ENCODE peak calls at places on chromosomes 1 and 21, in seven cellular contexts. One of them, this sample, is unnamed. For H3K36me3, the result is how much of the 10 kb centered on the place peaks cover.

GRCh38 chr1:212782422-212783154 is 9.0 kb downstream of the NSL1 start:
- DNase-seq in gastrocnemius medialis: no peak
- DNase-seq in stomach: no peak
- DNase-seq in prostate gland: no peak
- DNase-seq in RWPE2: no peak
- DNase-seq in astrocyte: peak
- DNase-seq in suprapubic skin: no peak
- DNase-seq in this sample: no peak

GRCh38 chr1:156464335-156464734 is 36.2 kb downstream of the MEF2D start:
- DNase-seq in gastrocnemius medialis: no peak
- DNase-seq in stomach: no peak
- DNase-seq in prostate gland: peak
- DNase-seq in RWPE2: no peak
- DNase-seq in astrocyte: peak
- DNase-seq in suprapubic skin: peak
- DNase-seq in this sample: no peak

GRCh38 chr1:208101661-208102431 is 142.3 kb downstream of the PLXNA2 start:
- DNase-seq in gastrocnemius medialis: no peak
- DNase-seq in stomach: no peak
- DNase-seq in prostate gland: no peak
- DNase-seq in RWPE2: no peak
- DNase-seq in astrocyte: peak
- DNase-seq in suprapubic skin: no peak
- DNase-seq in this sample: no peak

GRCh38 chr21:43345746-43346409 is 81.1 kb downstream of the SIK1 start:
- DNase-seq in gastrocnemius medialis: no peak
- DNase-seq in stomach: no peak
- DNase-seq in prostate gland: no peak
- DNase-seq in RWPE2: no peak
- DNase-seq in astrocyte: peak
- DNase-seq in suprapubic skin: no peak
- DNase-seq in this sample: no peak

GRCh38 chr1:201887116-201887866 is 1.4 kb upstream of the SHISA4 start:
- DNase-seq in gastrocnemius medialis: no peak
- DNase-seq in stomach: no peak
- DNase-seq in prostate gland: no peak
- DNase-seq in RWPE2: no peak
- DNase-seq in astrocyte: no peak
- DNase-seq in suprapubic skin: peak
- DNase-seq in this sample: no peak

GRCh38 chr21:36321325-36322082 is 1.5 kb downstream of the MORC3 start:
- DNase-seq in gastrocnemius medialis: no peak
- DNase-seq in stomach: peak
- DNase-seq in prostate gland: peak
- DNase-seq in RWPE2: no peak
- DNase-seq in astrocyte: peak
- DNase-seq in suprapubic skin: no peak
- DNase-seq in this sample: no peak

GRCh38 chr1:230441630-230442029 is 15.5 kb upstream of the PGBD5 start:
- DNase-seq in gastrocnemius medialis: no peak
- DNase-seq in stomach: no peak
- DNase-seq in prostate gland: no peak
- DNase-seq in RWPE2: no peak
- DNase-seq in astrocyte: no peak
- DNase-seq in suprapubic skin: no peak
- DNase-seq in this sample: no peak

GRCh38 chr1:203471841-203472240 is 3.8 kb upstream of the PRELP start:
- DNase-seq in gastrocnemius medialis: no peak
- DNase-seq in stomach: no peak
- DNase-seq in prostate gland: no peak
- DNase-seq in RWPE2: no peak
- DNase-seq in astrocyte: no peak
- DNase-seq in suprapubic skin: no peak
- DNase-seq in this sample: no peak

GRCh38 chr21:20459838-20460237 is 538.4 kb upstream of the NCAM2 start:
- DNase-seq in gastrocnemius medialis: no peak
- DNase-seq in stomach: no peak
- DNase-seq in prostate gland: no peak
- DNase-seq in RWPE2: no peak
- DNase-seq in astrocyte: no peak
- DNase-seq in suprapubic skin: no peak
- DNase-seq in this sample: no peak

GRCh38 chr1:26994020-26994745 is 691 bp downstream of the TRNP1 start:
- DNase-seq in gastrocnemius medialis: no peak
- DNase-seq in stomach: no peak
- DNase-seq in prostate gland: no peak
- DNase-seq in RWPE2: peak
- DNase-seq in astrocyte: no peak
- DNase-seq in suprapubic skin: no peak
- DNase-seq in this sample: no peak

GRCh38 chr1:30648408-30649000 is 74.9 kb downstream of the MATN1 start:
- DNase-seq in gastrocnemius medialis: no peak
- DNase-seq in stomach: no peak
- DNase-seq in prostate gland: no peak
- DNase-seq in RWPE2: no peak
- DNase-seq in astrocyte: no peak
- DNase-seq in suprapubic skin: peak
- DNase-seq in this sample: no peak

GRCh38 chr1:244074559-244075171 is 23.6 kb downstream of the ZBTB18 start:
- DNase-seq in gastrocnemius medialis: no peak
- DNase-seq in stomach: peak
- DNase-seq in prostate gland: no peak
- DNase-seq in RWPE2: no peak
- DNase-seq in astrocyte: no peak
- DNase-seq in suprapubic skin: no peak
- DNase-seq in this sample: no peak

GRCh38 chr1:19640363-19641316 is 3.5 kb upstream of the NBL1 start:
- DNase-seq in gastrocnemius medialis: no peak
- DNase-seq in stomach: peak
- DNase-seq in prostate gland: no peak
- DNase-seq in RWPE2: no peak
- DNase-seq in astrocyte: no peak
- DNase-seq in suprapubic skin: no peak
- DNase-seq in this sample: no peak

GRCh38 chr1:40872266-40872665 is 10.1 kb upstream of the CITED4 start:
- DNase-seq in gastrocnemius medialis: no peak
- DNase-seq in stomach: no peak
- DNase-seq in prostate gland: no peak
- DNase-seq in RWPE2: no peak
- DNase-seq in astrocyte: no peak
- DNase-seq in suprapubic skin: no peak
- DNase-seq in this sample: no peak

GRCh38 chr1:67149179-67149770 is 14.5 kb upstream of the C1orf141 start:
- DNase-seq in gastrocnemius medialis: peak
- DNase-seq in stomach: peak
- DNase-seq in prostate gland: peak
- DNase-seq in RWPE2: no peak
- DNase-seq in astrocyte: peak
- DNase-seq in suprapubic skin: peak
- DNase-seq in this sample: peak

GRCh38 chr1:39081266-39082139 is 55.4 kb downstream of the NDUFS5 start:
- DNase-seq in gastrocnemius medialis: no peak
- DNase-seq in stomach: no peak
- DNase-seq in prostate gland: no peak
- DNase-seq in RWPE2: no peak
- DNase-seq in astrocyte: no peak
- DNase-seq in suprapubic skin: no peak
- DNase-seq in this sample: no peak

GRCh38 chr21:41833138-41834115 is 45.7 kb downstream of the PRDM15 start:
- DNase-seq in gastrocnemius medialis: no peak
- DNase-seq in stomach: no peak
- DNase-seq in prostate gland: no peak
- DNase-seq in RWPE2: no peak
- DNase-seq in astrocyte: no peak
- DNase-seq in suprapubic skin: no peak
- DNase-seq in this sample: no peak

GRCh38 chr1:211420845-211421454 is 71.0 kb downstream of the RD3 start:
- DNase-seq in gastrocnemius medialis: no peak
- DNase-seq in stomach: no peak
- DNase-seq in prostate gland: no peak
- DNase-seq in RWPE2: no peak
- DNase-seq in astrocyte: no peak
- DNase-seq in suprapubic skin: no peak
- DNase-seq in this sample: no peak

GRCh38 chr21:16395285-16395684 is 665.5 kb downstream of the USP25 start:
- DNase-seq in gastrocnemius medialis: no peak
- DNase-seq in stomach: no peak
- DNase-seq in prostate gland: no peak
- DNase-seq in RWPE2: no peak
- DNase-seq in astrocyte: no peak
- DNase-seq in suprapubic skin: no peak
- DNase-seq in this sample: no peak

GRCh38 chr1:234708700-234709395 is 98.9 kb upstream of the IRF2BP2 start:
- DNase-seq in gastrocnemius medialis: no peak
- DNase-seq in stomach: no peak
- DNase-seq in prostate gland: no peak
- DNase-seq in RWPE2: no peak
- DNase-seq in astrocyte: no peak
- DNase-seq in suprapubic skin: no peak
- DNase-seq in this sample: no peak

GRCh38 chr1:182185822-182186756 is 124.6 kb upstream of the ZNF648 start:
- DNase-seq in gastrocnemius medialis: no peak
- DNase-seq in stomach: no peak
- DNase-seq in prostate gland: no peak
- DNase-seq in RWPE2: peak
- DNase-seq in astrocyte: peak
- DNase-seq in suprapubic skin: no peak
- DNase-seq in this sample: peak

GRCh38 chr1:181100015-181100905 is 11.8 kb downstream of the IER5 start:
- DNase-seq in gastrocnemius medialis: no peak
- DNase-seq in stomach: no peak
- DNase-seq in prostate gland: no peak
- DNase-seq in RWPE2: no peak
- DNase-seq in astrocyte: no peak
- DNase-seq in suprapubic skin: no peak
- DNase-seq in this sample: no peak

GRCh38 chr1:61254629-61255323 is 172.4 kb downstream of the NFIA start:
- DNase-seq in gastrocnemius medialis: peak
- DNase-seq in stomach: no peak
- DNase-seq in prostate gland: peak
- DNase-seq in RWPE2: no peak
- DNase-seq in astrocyte: no peak
- DNase-seq in suprapubic skin: peak
- DNase-seq in this sample: no peak
- H3K4me3 ChIP-seq in gastrocnemius medialis: peak
- H3K4me3 ChIP-seq in stomach: peak
- H3K4me3 ChIP-seq in prostate gland: peak
- H3K4me3 ChIP-seq in RWPE2: no peak
- H3K4me3 ChIP-seq in astrocyte: peak
- H3K4me3 ChIP-seq in suprapubic skin: peak
- H3K4me3 ChIP-seq in this sample: peak

GRCh38 chr1:15742339-15742801 is at the start of gene TMEM82:
- DNase-seq in gastrocnemius medialis: no peak
- DNase-seq in stomach: no peak
- DNase-seq in prostate gland: no peak
- DNase-seq in RWPE2: peak
- DNase-seq in astrocyte: no peak
- DNase-seq in suprapubic skin: no peak
- DNase-seq in this sample: no peak
- H3K36me3 ChIP-seq in gastrocnemius medialis: under half
- H3K36me3 ChIP-seq in stomach: under half
- H3K36me3 ChIP-seq in prostate gland: under half
- H3K36me3 ChIP-seq in RWPE2: under half
- H3K36me3 ChIP-seq in astrocyte: under half
- H3K36me3 ChIP-seq in suprapubic skin: under half
- H3K36me3 ChIP-seq in this sample: under half

GRCh38 chr1:183589384-183589783 is 875 bp downstream of the NCF2 start:
- DNase-seq in gastrocnemius medialis: no peak
- DNase-seq in stomach: no peak
- DNase-seq in prostate gland: no peak
- DNase-seq in RWPE2: no peak
- DNase-seq in astrocyte: no peak
- DNase-seq in suprapubic skin: no peak
- DNase-seq in this sample: no peak
- H3K4me3 ChIP-seq in gastrocnemius medialis: no peak
- H3K4me3 ChIP-seq in stomach: peak
- H3K4me3 ChIP-seq in prostate gland: no peak
- H3K4me3 ChIP-seq in RWPE2: no peak
- H3K4me3 ChIP-seq in astrocyte: no peak
- H3K4me3 ChIP-seq in suprapubic skin: peak
- H3K4me3 ChIP-seq in this sample: no peak

GRCh38 chr1:154586231-154586630 is 18.7 kb downstream of the CHRNB2 start:
- DNase-seq in gastrocnemius medialis: no peak
- DNase-seq in stomach: no peak
- DNase-seq in prostate gland: no peak
- DNase-seq in RWPE2: no peak
- DNase-seq in astrocyte: no peak
- DNase-seq in suprapubic skin: no peak
- DNase-seq in this sample: no peak

GRCh38 chr1:154586641-154587040 is 19.1 kb downstream of the CHRNB2 start:
- DNase-seq in gastrocnemius medialis: no peak
- DNase-seq in stomach: no peak
- DNase-seq in prostate gland: no peak
- DNase-seq in RWPE2: no peak
- DNase-seq in astrocyte: no peak
- DNase-seq in suprapubic skin: no peak
- DNase-seq in this sample: no peak

GRCh38 chr1:154584267-154584994 is 16.9 kb downstream of the CHRNB2 start:
- DNase-seq in gastrocnemius medialis: no peak
- DNase-seq in stomach: no peak
- DNase-seq in prostate gland: no peak
- DNase-seq in RWPE2: no peak
- DNase-seq in astrocyte: no peak
- DNase-seq in suprapubic skin: no peak
- DNase-seq in this sample: no peak

GRCh38 chr1:154582885-154583284 is 15.3 kb downstream of the CHRNB2 start:
- DNase-seq in gastrocnemius medialis: no peak
- DNase-seq in stomach: no peak
- DNase-seq in prostate gland: no peak
- DNase-seq in RWPE2: no peak
- DNase-seq in astrocyte: no peak
- DNase-seq in suprapubic skin: no peak
- DNase-seq in this sample: no peak

DNA sequence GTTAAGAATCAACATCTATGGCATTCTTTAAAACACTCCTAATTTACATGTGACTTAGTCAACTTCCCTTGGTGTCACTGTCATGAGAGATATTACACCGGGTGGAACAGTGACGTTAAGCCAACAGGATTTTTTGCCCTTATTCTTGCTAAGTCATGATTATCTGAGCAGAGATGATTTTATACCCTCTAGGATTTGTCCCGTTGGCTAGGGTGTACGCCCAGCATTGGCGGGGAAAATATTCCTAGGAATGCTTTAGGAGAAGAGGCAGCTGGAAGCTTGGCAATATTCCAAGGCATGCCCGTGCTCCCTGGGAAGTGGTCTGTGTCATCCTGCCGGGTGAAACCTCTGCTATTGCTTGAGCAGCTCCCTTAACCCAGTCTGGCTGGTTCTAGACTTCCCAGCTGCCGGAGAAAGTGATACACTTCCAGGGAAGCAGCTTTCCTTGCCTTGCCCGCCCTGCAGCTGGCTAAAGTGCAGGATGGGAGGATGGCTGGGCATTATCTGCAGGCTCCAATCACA is 16.2 kb downstream of the CHRNB2 start:
- DNase-seq in gastrocnemius medialis: no peak
- DNase-seq in stomach: no peak
- DNase-seq in prostate gland: no peak
- DNase-seq in RWPE2: no peak
- DNase-seq in astrocyte: no peak
- DNase-seq in suprapubic skin: no peak
- DNase-seq in this sample: no peak
- H3K36me3 ChIP-seq in gastrocnemius medialis: under half
- H3K36me3 ChIP-seq in stomach: half or more
- H3K36me3 ChIP-seq in prostate gland: under half
- H3K36me3 ChIP-seq in RWPE2: half or more
- H3K36me3 ChIP-seq in astrocyte: half or more
- H3K36me3 ChIP-seq in suprapubic skin: half or more
- H3K36me3 ChIP-seq in this sample: under half